ENCODE peak calls at places on chromosome 13, in five cellular contexts. N is CD4-positive, alpha-beta T cell; Z is fibroblast of the aortic adventitia; J is mesothelial cell of epicardium; Q is upper lobe of right lung. E is an unnamed sample.

GRCh38 chr13:67069117-67069767 is 160.9 kb downstream of the PCDH9 start:
- DNase-seq in Q (no peak), J (no peak), Z (no peak), N (no peak), E (no peak)

GRCh38 chr13:99723847-99724246 is 222.6 kb downstream of the TM9SF2 start:
- DNase-seq in J (no peak), Z (no peak), Q (no peak), N (no peak), E (no peak)

GRCh38 chr13:67267136-67267535 is 37.0 kb upstream of the PCDH9 start:
- DNase-seq in J (no peak), Z (peak), Q (no peak), N (no peak), E (no peak)

GRCh38 chr13:112893570-112894422 is 75.2 kb upstream of the MCF2L start:
- DNase-seq in N (no peak), Q (no peak), Z (peak), J (no peak), E (peak)

GRCh38 chr13:20943519-20944012 is 41.0 kb upstream of the XPO4 start:
- DNase-seq in N (peak), Z (peak), Q (peak), J (peak), E (peak)

GRCh38 chr13:34108396-34108795 is 290.4 kb downstream of the RFC3 start:
- DNase-seq in Q (no peak), J (no peak), N (no peak), Z (peak), E (no peak)

GRCh38 chr13:113149711-113150544 is 8.5 kb upstream of the PROZ start:
- DNase-seq in N (no peak), Q (no peak), J (no peak), Z (no peak), E (no peak)

GRCh38 chr13:110711778-110712070 is 1.8 kb upstream of the ING1 start:
- DNase-seq in J (no peak), Q (no peak), Z (peak), N (no peak), E (no peak)

GRCh38 chr13:68168448-68168847 is 938.3 kb upstream of the PCDH9 start:
- DNase-seq in Q (no peak), N (no peak), J (no peak), Z (no peak), E (no peak)

GRCh38 chr13:79735228-79735627 is 254.3 kb downstream of the NDFIP2 start:
- DNase-seq in J (no peak), Z (peak), N (no peak), Q (no peak), E (no peak)

GRCh38 chr13:75326173-75327131 is 155.5 kb downstream of the TBC1D4 start:
- DNase-seq in J (no peak), Q (no peak), Z (peak), N (peak), E (no peak)

GRCh38 chr13:25654332-25654731 is 282.6 kb downstream of the ATP8A2 start:
- DNase-seq in N (no peak), J (no peak), Z (no peak), Q (no peak), E (no peak)

GRCh38 chr13:114109646-114110045 is 22.8 kb downstream of the RASA3 start:
- DNase-seq in Q (peak), N (peak), Z (no peak), J (no peak), E (peak)

GRCh38 chr13:30376426-30377311 is 45.6 kb upstream of the UBE2L5 start:
- DNase-seq in Q (no peak), J (no peak), Z (no peak), N (peak), E (no peak)

GRCh38 chr13:47148543-47148942 is 251.7 kb upstream of the HTR2A start:
- DNase-seq in Q (no peak), N (no peak), J (no peak), Z (no peak), E (no peak)

GRCh38 chr13:60627071-60627686 is 230.2 kb downstream of the TDRD3 start:
- DNase-seq in J (no peak), Q (no peak), Z (peak), N (no peak), E (no peak)

GRCh38 chr13:20073775-20074174 is 87.1 kb downstream of the GJA3 start:
- DNase-seq in J (no peak), Q (no peak), Z (no peak), N (no peak), E (no peak)

GRCh38 chr13:113734099-113734825 is 24.8 kb upstream of the TMEM255B start:
- DNase-seq in Q (no peak), N (no peak), J (peak), Z (no peak), E (no peak)

GRCh38 chr13:28128926-28129325 is 9.4 kb upstream of the PAN3 start:
- DNase-seq in Q (no peak), Z (no peak), J (no peak), N (no peak), E (no peak)

GRCh38 chr13:51804295-51805172 is 571 bp upstream of the DHRS12 start:
- DNase-seq in Q (no peak), N (peak), J (no peak), Z (no peak), E (no peak)

GRCh38 chr13:99436686-99437416 is 64.4 kb upstream of the TM9SF2 start:
- DNase-seq in J (peak), Z (peak), Q (peak), N (peak), E (peak)

GRCh38 chr13:81874681-81875661 is 1534.0 kb upstream of the SPRY2 start:
- DNase-seq in Q (no peak), J (no peak), Z (no peak), N (no peak), E (no peak)

GRCh38 chr13:69857188-69857821 is 250.3 kb upstream of the ATXN8OS start:
- DNase-seq in J (no peak), Q (no peak), Z (peak), N (no peak), E (no peak)

GRCh38 chr13:60974296-60974695 is 441.4 kb downstream of the PCDH20 start:
- DNase-seq in N (no peak), Q (no peak), Z (no peak), J (no peak), E (no peak)

GRCh38 chr13:107200491-107200890 is 632.6 kb upstream of the ARGLU1 start:
- DNase-seq in Z (no peak), N (no peak), J (no peak), Q (no peak), E (no peak)

GRCh38 chr13:76969488-76970365 is 21.4 kb downstream of the ACOD1 start:
- DNase-seq in J (no peak), Q (no peak), N (no peak), Z (no peak), E (no peak)

GRCh38 chr13:91241249-91241648 is 106.2 kb upstream of the MIR17HG start:
- DNase-seq in J (no peak), Z (no peak), N (no peak), Q (no peak), E (no peak)

GRCh38 chr13:37475966-37476365 is 122.6 kb downstream of the POSTN start:
- DNase-seq in J (no peak), Q (no peak), N (no peak), Z (peak), E (no peak)

GRCh38 chr13:36345438-36346221 is 564 bp downstream of the SPART start:
- DNase-seq in N (peak), Z (peak), Q (peak), J (peak), E (peak)

GRCh38 chr13:88887045-88887662 is 1216.0 kb downstream of the SLITRK5 start:
- DNase-seq in J (no peak), Z (no peak), N (no peak), Q (peak), E (no peak)

GRCh38 chr13:80716610-80717081 is 375.7 kb upstream of the SPRY2 start:
- DNase-seq in N (no peak), J (no peak), Q (peak), Z (no peak), E (no peak)

GRCh38 chr13:29537736-29538624 is 57.5 kb downstream of the SLC7A1 start:
- DNase-seq in N (no peak), Z (no peak), Q (no peak), J (no peak), E (no peak)

GRCh38 chr13:100125946-100126345 is 37.1 kb downstream of the PCCA start:
- DNase-seq in J (no peak), Z (no peak), Q (no peak), N (no peak), E (no peak)

GRCh38 chr13:73851104-73851503 is 283.1 kb downstream of the KLF12 start:
- DNase-seq in Q (no peak), J (no peak), N (no peak), Z (no peak), E (no peak)

GRCh38 chr13:73844986-73845385 is 289.2 kb downstream of the KLF12 start:
- DNase-seq in Q (no peak), N (no peak), Z (peak), J (no peak), E (no peak)

GRCh38 chr13:73850104-73850898 is 283.9 kb downstream of the KLF12 start:
- DNase-seq in Q (no peak), J (no peak), N (no peak), Z (no peak), E (no peak)

GRCh38 chr13:73849292-73849691 is 284.9 kb downstream of the KLF12 start:
- DNase-seq in N (no peak), J (no peak), Z (peak), Q (no peak), E (no peak)
- TF ChIP-seq CTCF in N (peak), J (no peak), Z (peak), Q (peak), E (no peak)

GRCh38 chr13:43876366-43876765 is 3.2 kb downstream of the CCDC122 start:
- DNase-seq in Z (no peak), Q (no peak), J (no peak), N (no peak), E (no peak)

GRCh38 chr13:43880451-43880850 is 747 bp downstream of the LACC1 start:
- DNase-seq in N (no peak), Q (no peak), Z (no peak), J (no peak), E (no peak)

GRCh38 chr13:43879323-43880181 is at the start of the genes CCDC122 and LACC1:
- DNase-seq in Q (peak), J (peak), N (peak), Z (peak), E (peak)

GRCh38 chr13:43878897-43879322 is 630 bp downstream of the CCDC122 start:
- DNase-seq in J (peak), Q (peak), Z (peak), N (no peak), E (peak)

DNA sequence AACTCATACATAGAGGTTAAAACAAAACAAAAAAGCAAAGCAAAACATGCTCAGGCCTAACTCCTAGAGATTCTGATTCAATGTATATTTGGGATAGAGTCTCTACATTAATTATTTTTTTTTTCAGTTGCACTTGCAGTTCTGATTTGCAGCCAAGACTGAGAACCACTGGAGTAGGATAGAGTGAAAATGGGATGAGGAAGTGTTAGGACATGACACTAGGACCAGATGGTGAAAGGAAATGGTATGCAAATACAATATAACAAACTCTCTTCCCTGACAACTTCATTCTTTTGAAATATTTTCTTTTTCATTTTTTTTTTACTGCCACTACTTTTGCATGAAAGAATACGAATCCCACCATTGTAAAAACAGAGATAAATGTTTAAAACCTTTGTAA is 1.8 kb downstream of the CCDC122 start:
- DNase-seq in N (no peak), Q (no peak), J (no peak), Z (no peak), E (no peak)
- TF ChIP-seq CTCF in N (no peak), Q (no peak), J (no peak), Z (no peak), E (no peak)

DNA sequence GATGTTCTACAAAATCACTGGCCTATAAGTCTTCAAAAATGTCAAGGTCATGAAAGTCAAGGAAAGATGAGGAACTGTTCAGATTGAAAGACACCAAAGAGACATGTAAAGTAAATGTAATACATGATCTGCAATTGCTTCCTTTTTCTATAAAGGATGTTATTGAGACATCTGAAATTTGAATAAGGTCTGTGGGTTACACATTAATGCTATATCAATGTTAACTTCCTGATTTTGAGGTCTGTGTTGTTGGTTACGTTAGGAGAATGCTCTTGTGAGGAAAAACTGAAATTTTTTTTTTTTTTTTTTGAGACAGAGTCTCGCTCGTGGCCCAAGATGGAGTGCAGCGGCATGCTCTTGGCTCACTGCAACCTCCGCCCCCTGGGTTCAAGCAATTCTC is 197.4 kb downstream of the RGCC start:
- DNase-seq in J (no peak), N (no peak), Z (no peak), Q (no peak), E (no peak)
- TF ChIP-seq CTCF in J (no peak), N (no peak), Z (no peak), Q (no peak), E (no peak)

DNA sequence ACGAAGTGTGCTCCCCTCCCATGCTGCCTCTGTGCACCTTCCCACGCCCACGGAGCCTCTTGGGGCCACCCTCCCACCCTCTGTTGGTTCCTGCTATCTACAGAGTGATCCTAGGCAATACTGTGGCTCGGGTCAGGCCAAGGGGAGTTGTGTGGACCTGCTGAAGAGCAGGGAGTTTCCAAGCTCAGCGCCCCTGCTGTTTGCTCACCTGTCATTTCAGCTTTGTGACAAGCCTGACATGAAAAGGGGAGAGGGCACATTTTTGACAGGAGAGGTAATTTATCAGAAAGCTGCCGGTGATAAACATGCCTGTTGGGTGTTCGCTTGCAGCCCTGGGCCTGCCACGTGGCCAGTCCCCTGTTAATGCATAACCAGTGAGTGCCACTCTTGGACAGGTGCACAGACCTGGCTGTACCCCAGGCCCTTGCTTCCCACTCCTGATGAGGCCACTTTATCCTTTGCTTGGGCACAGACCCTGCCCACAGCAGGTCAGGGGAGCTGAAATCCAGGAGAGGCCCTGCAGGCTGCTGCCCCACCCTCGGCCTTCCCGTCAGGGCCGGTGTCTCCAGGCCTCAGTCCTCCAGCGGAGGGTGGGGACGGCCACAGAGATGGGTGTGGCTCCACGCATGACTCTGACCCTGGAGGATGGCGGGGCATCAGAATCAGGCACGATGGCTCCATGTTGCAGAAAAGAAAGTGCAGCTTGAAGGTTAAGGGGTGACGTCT is 201.5 kb upstream of the GPR12 start:
- DNase-seq in Z (no peak), J (no peak), Q (peak), N (no peak), E (no peak)
- TF ChIP-seq CTCF in Z (no peak), J (no peak), Q (no peak), N (no peak), E (no peak)

GRCh38 chr13:45718063-45718462 is 15.9 kb downstream of the CBY2 start:
- DNase-seq in Q (no peak), Z (peak), N (no peak), J (no peak), E (no peak)
- TF ChIP-seq CTCF in Q (peak), Z (peak), N (peak), J (peak), E (peak)

GRCh38 chr13:108915095-108915633 is 285.8 kb downstream of the MYO16 start:
- DNase-seq in Z (peak), N (no peak), J (no peak), Q (no peak), E (no peak)
- TF ChIP-seq CTCF in Z (peak), N (no peak), J (peak), Q (peak), E (peak)

DNA sequence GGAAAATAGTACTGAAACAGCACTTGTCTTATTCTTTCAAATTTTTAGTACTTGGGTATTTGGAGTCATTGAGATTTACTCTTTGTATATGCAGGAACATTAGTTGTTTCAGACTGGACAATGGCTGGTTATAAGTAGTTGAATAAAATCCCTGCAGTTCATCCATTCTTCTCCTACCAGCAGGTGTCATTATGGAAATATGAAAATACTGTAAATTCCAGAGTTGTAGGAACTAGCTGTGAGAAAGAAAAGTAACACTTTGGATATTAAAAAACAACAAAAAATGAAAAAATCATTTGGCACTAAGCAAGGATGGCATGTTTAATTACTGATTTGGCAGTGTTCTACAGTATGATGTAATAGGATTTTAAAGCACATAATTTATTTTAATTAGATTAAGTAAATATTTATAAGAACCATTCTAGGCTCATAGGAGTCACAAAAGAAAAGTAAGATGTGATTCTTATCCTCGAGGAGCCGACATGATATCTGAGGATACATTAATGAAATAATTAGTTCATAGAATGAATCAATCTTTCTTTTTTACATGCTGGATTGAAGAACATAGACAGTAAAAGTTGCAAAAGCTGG is 155.3 kb downstream of the KCNRG start:
- DNase-seq in N (no peak), Z (peak), J (no peak), Q (no peak), E (no peak)
- TF ChIP-seq CTCF in N (peak), Z (peak), J (no peak), Q (peak), E (peak)

GRCh38 chr13:96422002-96422401 is 332.1 kb downstream of the HS6ST3 start:
- DNase-seq in Z (no peak), Q (no peak), N (no peak), J (no peak), E (no peak)

GRCh38 chr13:96421314-96421713 is 331.4 kb downstream of the HS6ST3 start:
- DNase-seq in Z (no peak), Q (no peak), N (no peak), J (no peak), E (no peak)

GRCh38 chr13:96417956-96418355 is 328.0 kb downstream of the HS6ST3 start:
- DNase-seq in Q (no peak), N (no peak), J (no peak), Z (no peak), E (no peak)
- TF ChIP-seq CTCF in Q (no peak), N (no peak), J (no peak), Z (no peak), E (no peak)

GRCh38 chr13:48302920-48303330 is 626 bp upstream of the RB1 start:
- DNase-seq in J (no peak), N (no peak), Q (no peak), Z (peak), E (no peak)
- TF ChIP-seq CTCF in J (no peak), N (no peak), Q (no peak), Z (no peak), E (no peak)

E was measured in left lung.